ENCODE peak calls at places on chromosomes 12 and 14, in ten cellular contexts. V, N, P, E, Q, B, H, Z, T and D are unnamed samples.

GRCh38 chr12:58176296-58176869 is 235.0 kb downstream of the ATP23 start:
- DNase-seq in E (peak; percentile 2), P (peak; percentile 13), T (peak; percentile 18), V (no peak), H (peak; percentile 26), Z (peak; percentile 14), N (peak; percentile 25), Q (no peak), B (no peak), D (peak; percentile 77)

GRCh38 chr14:31071151-31071550 is 45.0 kb upstream of the STRN3 start:
- DNase-seq in V (no peak), N (no peak), B (no peak), E (no peak), Q (no peak), T (no peak), Z (no peak), H (no peak), P (no peak), D (no peak)

GRCh38 chr14:55107766-55108554 is 21.1 kb upstream of the LGALS3 start:
- DNase-seq in E (no peak), V (no peak), T (peak; percentile 93), Z (peak; percentile 72), B (peak; percentile 31), P (no peak), H (peak; percentile 93), Q (peak; percentile 22), N (no peak), D (peak; percentile 23)

GRCh38 chr14:53306926-53307325 is 153.8 kb upstream of the DDHD1 start:
- DNase-seq in E (no peak), Z (no peak), P (no peak), V (no peak), T (no peak), B (no peak), Q (no peak), H (no peak), N (no peak), D (no peak)

GRCh38 chr12:84508325-84508861 is 404.2 kb downstream of the SLC6A15 start:
- DNase-seq in Q (peak; percentile 2), B (no peak), V (no peak), Z (no peak), N (no peak), P (peak; percentile 79), H (no peak), E (no peak), T (peak; percentile 97), D (no peak)

GRCh38 chr12:88634008-88634407 is 53.7 kb upstream of the KITLG start:
- DNase-seq in H (no peak), B (no peak), Z (no peak), E (no peak), V (no peak), N (no peak), T (no peak), Q (no peak), P (no peak), D (no peak)

GRCh38 chr12:43352001-43352400 is 200.0 kb downstream of the ADAMTS20 start:
- DNase-seq in E (no peak), H (no peak), T (no peak), Z (no peak), N (no peak), P (no peak), V (no peak), Q (no peak), B (no peak), D (no peak)

GRCh38 chr14:37585101-37585479 is 10.0 kb downstream of the FOXA1 start:
- DNase-seq in V (no peak), B (no peak), Z (no peak), H (no peak), N (no peak), Q (no peak), P (no peak), E (peak; percentile 64), T (no peak), D (peak; percentile 45)

GRCh38 chr12:96263449-96263902 is 69.3 kb downstream of the ELK3 start:
- DNase-seq in P (no peak), Z (peak; percentile 41), N (peak; percentile 74), V (no peak), Q (no peak), H (no peak), T (no peak), E (peak; percentile 28), B (no peak), D (no peak)

GRCh38 chr14:33348510-33348909 is 409.8 kb downstream of the NPAS3 start:
- DNase-seq in P (no peak), Q (no peak), H (no peak), B (no peak), T (no peak), Z (no peak), E (no peak), V (no peak), N (no peak), D (no peak)

GRCh38 chr12:122788387-122788786 is 14.0 kb downstream of the CCDC62 start:
- DNase-seq in P (no peak), V (no peak), E (no peak), Q (no peak), Z (no peak), H (no peak), T (no peak), N (no peak), B (no peak), D (no peak)

GRCh38 chr12:77049767-77050353 is 15.5 kb downstream of the E2F7 start:
- DNase-seq in Z (no peak), B (no peak), V (peak; percentile 1), P (no peak), N (peak; percentile 66), H (no peak), T (peak; percentile 54), Q (no peak), E (peak; percentile 51), D (no peak)

GRCh38 chr14:55152052-55152753 is 23.2 kb downstream of the LGALS3 start:
- DNase-seq in N (no peak), B (no peak), V (no peak), E (no peak), Z (no peak), Q (no peak), P (no peak), H (no peak), T (no peak), D (no peak)

GRCh38 chr14:77243853-77244252 is 27.2 kb downstream of the NGB start:
- DNase-seq in H (no peak), Q (no peak), N (no peak), Z (no peak), T (no peak), V (no peak), B (no peak), E (no peak), P (no peak), D (no peak)

GRCh38 chr14:88599761-88600439 is 37.1 kb downstream of the ZC3H14 start:
- DNase-seq in T (no peak), B (no peak), H (no peak), N (no peak), E (no peak), V (no peak), Z (no peak), P (no peak), Q (no peak), D (no peak)

GRCh38 chr14:92704821-92705220 is 43.6 kb downstream of the LGMN start:
- DNase-seq in Q (no peak), T (no peak), N (no peak), E (no peak), V (no peak), H (no peak), B (no peak), P (no peak), Z (no peak), D (no peak)

GRCh38 chr12:132717011-132717410 is 6.4 kb downstream of the PGAM5 start:
- DNase-seq in N (no peak), H (no peak), E (no peak), P (no peak), V (no peak), B (no peak), T (no peak), Q (no peak), Z (no peak), D (no peak)

GRCh38 chr12:127054531-127054930 is 1212.4 kb upstream of the TMEM132C start:
- DNase-seq in E (no peak), T (no peak), B (no peak), V (no peak), N (no peak), H (no peak), Z (no peak), P (peak; percentile 35), Q (no peak), D (no peak)

GRCh38 chr14:20455355-20456300 is 602 bp downstream of the APEX1 start:
- DNase-seq in V (no peak), T (no peak), P (no peak), Q (no peak), H (no peak), E (peak; percentile 87), B (no peak), Z (peak; percentile 66), N (peak; percentile 75), D (peak; percentile 29)

GRCh38 chr12:46590991-46591703 is 218.6 kb upstream of the SLC38A2 start:
- DNase-seq in Z (no peak), T (no peak), B (no peak), Q (no peak), N (no peak), H (no peak), E (no peak), V (no peak), P (no peak), D (no peak)

GRCh38 chr12:66176105-66176504 is 6.3 kb upstream of the TMBIM4 start:
- DNase-seq in N (no peak), B (no peak), H (no peak), P (no peak), V (no peak), T (no peak), E (no peak), Z (no peak), Q (no peak), D (no peak)

GRCh38 chr14:77848031-77848430 is 48.1 kb downstream of the ADCK1 start:
- DNase-seq in B (no peak), T (peak; percentile 22), Z (no peak), V (no peak), P (no peak), N (no peak), Q (no peak), E (no peak), H (no peak), D (no peak)

GRCh38 chr14:90489916-90490726 is 93.3 kb downstream of the CALM1 start:
- DNase-seq in B (no peak), T (no peak), H (no peak), N (no peak), P (no peak), Z (no peak), V (no peak), E (no peak), Q (no peak), D (no peak)